ENCODE peak calls at places on chromosomes 6 and 20, in seven cellular contexts. H is AML-193, V is Daoy, C is NCI-H774, S is A673, P is adrenal gland, F is GM19239. K is an unnamed sample.

GRCh38 chr6:153210083-153210482 is 79.0 kb upstream of the RGS17 start:
- DNase-seq in H (no peak), V (peak), C (no peak), S (peak), P (no peak), F (peak), K (no peak)

GRCh38 chr6:24972551-24972950 is 36.8 kb upstream of the RIPOR2 start:
- DNase-seq in H (no peak), V (no peak), C (no peak), S (no peak), P (no peak), F (no peak), K (no peak)

GRCh38 chr6:20811112-20811746 is 277.0 kb downstream of the CDKAL1 start:
- DNase-seq in H (no peak), V (peak), C (no peak), S (peak), P (peak), F (no peak), K (no peak)

GRCh38 chr6:39933669-39934059 is 598 bp downstream of the MOCS1 start:
- DNase-seq in H (no peak), V (no peak), C (no peak), S (no peak), P (no peak), F (no peak), K (no peak)

GRCh38 chr20:17445561-17445960 is 85.6 kb downstream of the BFSP1 start:
- DNase-seq in H (no peak), V (no peak), C (no peak), S (no peak), P (peak), F (no peak), K (no peak)

GRCh38 chr20:44637042-44637441 is 14.5 kb downstream of the ADA start:
- DNase-seq in H (no peak), V (no peak), C (no peak), S (no peak), P (no peak), F (no peak), K (no peak)

GRCh38 chr6:110345025-110345424 is 13.1 kb downstream of the METTL24 start:
- DNase-seq in H (no peak), V (no peak), C (no peak), S (no peak), P (no peak), F (no peak), K (no peak)

GRCh38 chr20:23062632-23063031 is 13.2 kb upstream of the THBD start:
- DNase-seq in H (no peak), V (no peak), C (no peak), S (no peak), P (no peak), F (no peak), K (no peak)

GRCh38 chr6:143561105-143561704 is 49.7 kb upstream of the FUCA2 start:
- DNase-seq in H (no peak), V (no peak), C (no peak), S (no peak), P (no peak), F (no peak), K (no peak)

GRCh38 chr6:145656128-145656527 is 79.2 kb downstream of the EPM2A start:
- DNase-seq in H (no peak), V (no peak), C (no peak), S (no peak), P (no peak), F (no peak), K (no peak)

GRCh38 chr6:19851273-19852089 is 14.3 kb downstream of the ID4 start:
- DNase-seq in H (peak), V (peak), C (peak), S (peak), P (peak), F (peak), K (no peak)

K was measured in HL-60.